ENCODE peak calls at places on chromosomes 16 and 17, in eight cellular contexts. T, L, K, H, Y, C, O and B are unnamed samples.

GRCh38 chr17:9928601-9929341 is 23.7 kb upstream of the RCVRN start:
- DNase-seq in C (no peak), K (no peak), Y (no peak), O (no peak), L (peak; percentile 86), T (peak; percentile 96), H (peak; percentile 72), B (peak; percentile 24)

GRCh38 chr17:3512512-3513171 is 36.8 kb downstream of the ASPA start:
- DNase-seq in L (peak; percentile 83), O (peak; percentile 78), C (no peak), Y (peak; percentile 84), H (peak; percentile 45), T (peak; percentile 20), K (peak; percentile 81), B (peak; percentile 31)

GRCh38 chr17:45700171-45701090 is 83.7 kb upstream of the CRHR1 start:
- DNase-seq in C (no peak), H (no peak), L (no peak), Y (no peak), O (no peak), K (no peak), T (no peak), B (no peak)

GRCh38 chr16:87556941-87557459 is 45.3 kb upstream of the JPH3 start:
- DNase-seq in C (no peak), K (peak; percentile 65), T (peak; percentile 23), Y (peak; percentile 68), O (no peak), H (no peak), L (no peak), B (no peak)

GRCh38 chr17:65914784-65915342 is 277.1 kb downstream of the CEP112 start:
- DNase-seq in O (no peak), K (no peak), L (no peak), Y (no peak), H (peak; percentile 22), T (no peak), C (no peak), B (no peak)

GRCh38 chr17:22703204-22703603 is 1010.9 kb downstream of the KCNJ18 start:
- DNase-seq in H (no peak), Y (no peak), T (no peak), L (no peak), O (no peak), K (no peak), C (no peak), B (no peak)

GRCh38 chr17:2595736-2596135 is 2.3 kb downstream of the PAFAH1B1 start:
- DNase-seq in H (peak; percentile 12), O (no peak), L (peak; percentile 39), C (no peak), K (no peak), Y (no peak), T (no peak), B (no peak)

GRCh38 chr17:63665527-63666214 is 34.3 kb downstream of the LIMD2 start:
- DNase-seq in T (no peak), H (no peak), L (peak; percentile 70), K (peak; percentile 38), Y (no peak), C (no peak), O (no peak), B (no peak)

GRCh38 chr17:36524428-36524876 is 10.2 kb downstream of the MYO19 start:
- DNase-seq in Y (no peak), T (peak; percentile 41), O (no peak), K (no peak), C (no peak), H (peak; percentile 48), L (no peak), B (no peak)

GRCh38 chr16:17116595-17117322 is 354.0 kb downstream of the XYLT1 start:
- DNase-seq in C (no peak), Y (no peak), H (no peak), L (no peak), T (no peak), K (no peak), O (no peak), B (no peak)

GRCh38 chr16:64459821-64460220 is 662.0 kb downstream of the CDH11 start:
- DNase-seq in H (peak; percentile 80), O (no peak), L (peak; percentile 89), C (no peak), T (peak; percentile 44), Y (no peak), K (peak; percentile 15), B (peak; percentile 71)

GRCh38 chr16:75024182-75024581 is 25.4 kb downstream of the ZNRF1 start:
- DNase-seq in H (no peak), C (no peak), K (no peak), T (no peak), Y (no peak), O (no peak), L (no peak), B (no peak)

GRCh38 chr17:69802045-69802740 is 272.8 kb upstream of the KCNJ16 start:
- DNase-seq in H (no peak), L (no peak), K (no peak), T (no peak), O (no peak), C (no peak), Y (peak; percentile 17), B (no peak)

GRCh38 chr16:30926937-30927788 is 3.8 kb downstream of the FBXL19 start:
- DNase-seq in H (no peak), Y (no peak), C (no peak), O (no peak), T (no peak), L (no peak), K (no peak), B (no peak)

GRCh38 chr17:37476431-37477130 is 13.1 kb upstream of the DUSP14 start:
- DNase-seq in Y (peak; percentile 22), L (peak; percentile 84), O (no peak), C (no peak), T (peak; percentile 55), K (peak; percentile 30), H (peak; percentile 47), B (no peak)

GRCh38 chr16:66335704-66336329 is 30.7 kb upstream of the CDH5 start:
- DNase-seq in K (peak; percentile 65), Y (peak; percentile 59), C (no peak), H (peak; percentile 75), T (peak; percentile 80), L (peak; percentile 89), O (no peak), B (peak; percentile 70)

DNA sequence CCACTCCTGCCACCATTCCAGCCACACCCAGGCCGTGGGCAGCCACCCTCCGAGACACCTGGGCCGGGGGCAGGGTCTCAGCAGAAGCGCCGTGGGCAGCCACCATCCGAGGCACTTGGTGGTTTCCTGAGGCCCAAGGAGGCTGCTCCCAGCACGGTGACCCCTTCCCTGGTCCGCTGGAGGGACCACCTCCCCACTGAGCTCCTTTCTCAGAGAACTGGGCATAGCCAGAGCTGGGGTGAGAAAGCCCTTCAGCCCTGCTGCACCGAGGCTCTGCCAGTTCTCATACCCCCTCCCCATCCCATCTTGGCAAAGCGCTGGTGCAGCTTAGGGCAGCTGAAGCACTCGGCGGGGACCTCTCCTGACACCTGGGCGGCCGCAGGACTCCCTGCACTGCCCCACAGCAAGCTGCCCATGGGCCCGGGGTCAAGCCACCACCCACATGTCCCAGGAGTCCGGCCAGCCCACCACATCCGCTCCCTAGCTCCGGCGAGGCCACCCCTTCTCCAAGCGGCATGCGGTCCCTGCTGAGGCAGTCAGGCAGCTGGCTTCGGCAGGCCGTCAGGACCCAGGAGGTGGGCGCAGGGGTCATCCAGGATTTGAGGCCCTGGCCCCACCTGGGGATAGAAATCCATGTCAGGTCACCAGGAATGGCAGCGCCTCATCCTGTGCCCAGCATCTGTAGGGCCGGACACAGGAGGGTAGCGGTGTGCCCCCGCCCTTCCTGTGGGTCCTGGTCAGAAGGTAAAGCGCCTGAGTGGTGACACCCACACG is 1.3 kb upstream of the CYBA start:
- DNase-seq in L (no peak), Y (no peak), O (no peak), K (no peak), C (no peak), T (no peak), H (no peak), B (no peak)
- H3K4me3 ChIP-seq in L (no peak overlapping the region), Y (peak overlapping the region; percentile 89), O (peak overlapping the region; percentile 66), K (no peak overlapping the region), C (no peak overlapping the region), T (no peak overlapping the region), H (no peak overlapping the region), B (no peak overlapping the region)

GRCh38 chr16:85988306-85988705 is 89.3 kb downstream of the IRF8 start:
- DNase-seq in O (no peak), T (no peak), K (no peak), Y (no peak), C (no peak), H (no peak), L (no peak), B (no peak)

GRCh38 chr16:85987750-85988078 is 88.8 kb downstream of the IRF8 start:
- DNase-seq in Y (no peak), C (no peak), O (no peak), K (no peak), H (no peak), L (no peak), T (no peak), B (no peak)

GRCh38 chr16:85984947-85985451 is 86.0 kb downstream of the IRF8 start:
- DNase-seq in K (no peak), T (no peak), Y (no peak), O (no peak), H (no peak), C (no peak), L (no peak), B (no peak)

GRCh38 chr16:85988723-85989313 is 89.9 kb downstream of the IRF8 start:
- DNase-seq in T (no peak), H (no peak), C (no peak), Y (no peak), L (no peak), O (no peak), K (no peak), B (no peak)

DNA sequence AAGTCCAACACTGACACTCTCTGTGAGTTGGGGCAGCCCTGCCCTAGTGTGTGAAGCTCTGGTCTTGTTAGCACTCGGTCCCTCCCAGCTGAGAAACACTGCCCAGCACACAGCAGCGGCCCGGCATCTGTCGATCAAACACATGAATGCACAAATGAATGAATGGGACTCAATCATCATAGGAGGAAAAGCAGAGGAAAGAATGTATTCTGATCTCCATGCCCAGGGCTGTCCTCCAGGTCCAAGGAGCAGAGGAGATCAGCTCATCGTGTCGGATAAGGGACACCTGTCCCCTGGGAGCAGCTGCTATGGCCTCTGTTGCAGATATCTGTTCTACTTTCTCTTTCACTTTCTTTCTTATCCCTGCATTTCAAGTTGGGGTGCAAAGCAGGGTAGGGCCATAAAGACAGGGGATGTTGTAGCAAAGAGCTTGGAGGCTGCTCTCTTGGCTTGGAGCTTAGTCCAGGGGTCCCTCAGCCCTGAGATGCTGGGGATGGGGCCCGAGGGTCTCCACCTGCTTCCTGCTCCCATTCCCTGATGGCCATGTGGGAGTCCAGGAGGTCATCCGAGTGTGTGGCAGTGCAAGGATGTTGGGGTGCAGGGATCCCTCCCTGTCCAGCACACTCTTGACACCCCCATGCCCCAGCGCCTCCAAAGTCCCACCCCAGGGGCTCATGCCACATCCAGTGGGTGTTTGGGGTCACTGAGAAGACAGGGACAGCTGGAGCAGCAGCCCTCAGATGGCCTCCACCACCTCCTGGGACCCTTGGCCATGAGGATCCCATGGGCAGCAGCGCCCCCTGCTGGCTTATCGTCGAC is 88.2 kb downstream of the IRF8 start:
- DNase-seq in K (no peak), O (no peak), Y (no peak), C (no peak), T (no peak), H (no peak), L (no peak), B (no peak)
- H3K4me3 ChIP-seq in K (peak overlapping the region; percentile 24), O (no peak overlapping the region), Y (peak overlapping the region; percentile 5), C (peak overlapping the region; percentile 8), T (no peak overlapping the region), H (peak overlapping the region; percentile 37), L (no peak overlapping the region), B (no peak overlapping the region)

GRCh38 chr17:29744121-29744520 is 121.4 kb upstream of the CORO6 start:
- DNase-seq in Y (no peak), O (no peak), H (no peak), L (no peak), T (no peak), C (no peak), K (no peak), B (no peak)
- H3K4me3 ChIP-seq in Y (peak overlapping the region; percentile 52), O (no peak overlapping the region), H (no peak overlapping the region), L (no peak overlapping the region), T (no peak overlapping the region), C (no peak overlapping the region), K (no peak overlapping the region), B (no peak overlapping the region)

GRCh38 chr17:32520737-32521399 is 34.1 kb downstream of the CDK5R1 start:
- DNase-seq in K (no peak), H (no peak), C (no peak), O (no peak), L (no peak), Y (no peak), T (no peak), B (no peak)
- H3K4me3 ChIP-seq in K (peak overlapping the region; percentile 65), H (no peak overlapping the region), C (no peak overlapping the region), O (no peak overlapping the region), L (no peak overlapping the region), Y (no peak overlapping the region), T (no peak overlapping the region), B (no peak overlapping the region)